ENCODE peak calls at places on chromosomes 11 and 22, in five cellular contexts. P, H, C, M and J are unnamed samples.

GRCh38 chr11:36509265-36509664 is 807 bp downstream of the TRAF6 start:
- DNase-seq in P (peak), H (no peak), C (no peak), M (peak), J (peak)

GRCh38 chr11:18934195-18934808 is 4.9 kb downstream of the MRGPRX1 start:
- DNase-seq in P (no peak), H (no peak), C (no peak), M (no peak), J (no peak)

GRCh38 chr22:41551882-41552582 is 7.8 kb upstream of the POLR3H start:
- DNase-seq in P (no peak), H (no peak), C (no peak), M (no peak), J (no peak)

GRCh38 chr11:43894546-43894945 is 13.9 kb downstream of the ALKBH3 start:
- DNase-seq in P (no peak), H (no peak), C (no peak), M (no peak), J (no peak)

GRCh38 chr11:36195496-36196346 is 93.5 kb downstream of the COMMD9 start:
- DNase-seq in P (no peak), H (no peak), C (no peak), M (no peak), J (no peak)

GRCh38 chr22:44685384-44686056 is 16.5 kb upstream of the PRR5 start:
- DNase-seq in P (peak), H (peak), C (peak), M (no peak), J (no peak)

GRCh38 chr11:12188548-12189317 is 78.3 kb downstream of the MICAL2 start:
- DNase-seq in P (no peak), H (no peak), C (no peak), M (no peak), J (no peak)

GRCh38 chr22:32951807-32952153 is 106.4 kb downstream of the SYN3 start:
- DNase-seq in P (no peak), H (no peak), C (no peak), M (no peak), J (no peak)

GRCh38 chr11:19122966-19123615 is 6.1 kb downstream of the ZDHHC13 start:
- DNase-seq in P (no peak), H (no peak), C (no peak), M (no peak), J (no peak)

GRCh38 chr22:28297504-28297903 is 378.4 kb upstream of the PITPNB start:
- DNase-seq in P (peak), H (no peak), C (no peak), M (no peak), J (no peak)

GRCh38 chr11:129410561-129410960 is 34.9 kb downstream of the BARX2 start:
- DNase-seq in P (no peak), H (no peak), C (no peak), M (no peak), J (no peak)

GRCh38 chr22:37416806-37417205 is 10.5 kb downstream of the ELFN2 start:
- DNase-seq in P (no peak), H (no peak), C (no peak), M (no peak), J (no peak)

GRCh38 chr11:34464591-34465036 is 25.9 kb downstream of the CAT start:
- DNase-seq in P (no peak), H (no peak), C (no peak), M (no peak), J (no peak)

GRCh38 chr11:57566564-57567209 is 785 bp downstream of the UBE2L6 start:
- DNase-seq in P (no peak), H (no peak), C (no peak), M (no peak), J (no peak)

GRCh38 chr11:76610871-76611475 is 59.6 kb downstream of the LRRC32 start:
- DNase-seq in P (peak), H (no peak), C (peak), M (peak), J (no peak)

GRCh38 chr22:22702159-22702873 is 57.9 kb downstream of the GGTLC2 start:
- DNase-seq in P (no peak), H (peak), C (no peak), M (no peak), J (no peak)

GRCh38 chr22:42439821-42440674 is 7.8 kb upstream of the NFAM1 start:
- DNase-seq in P (peak), H (no peak), C (no peak), M (peak), J (no peak)

GRCh38 chr11:27174672-27175210 is 134.1 kb downstream of the BBOX1 start:
- DNase-seq in P (no peak), H (no peak), C (no peak), M (no peak), J (no peak)

GRCh38 chr22:24405631-24406321 is 21.6 kb upstream of the ADORA2A start:
- DNase-seq in P (no peak), H (no peak), C (no peak), M (no peak), J (no peak)

GRCh38 chr22:24379536-24379935 is 47.9 kb upstream of the ADORA2A start:
- DNase-seq in P (no peak), H (no peak), C (no peak), M (no peak), J (no peak)

GRCh38 chr11:45265963-45266692 is 20.0 kb downstream of the SYT13 start:
- DNase-seq in P (no peak), H (no peak), C (no peak), M (no peak), J (no peak)

GRCh38 chr11:30753994-30754393 is 167.8 kb upstream of the MPPED2 start:
- DNase-seq in P (no peak), H (no peak), C (no peak), M (no peak), J (no peak)

GRCh38 chr22:44839721-44840120 is 87.3 kb downstream of the ARHGAP8 start:
- DNase-seq in P (no peak), H (no peak), C (no peak), M (no peak), J (no peak)

GRCh38 chr11:75637998-75638397 is 30.8 kb downstream of the MAP6 start:
- DNase-seq in P (no peak), H (no peak), C (no peak), M (no peak), J (no peak)

GRCh38 chr11:32935462-32936029 is 42.9 kb downstream of the QSER1 start:
- DNase-seq in P (no peak), H (no peak), C (no peak), M (no peak), J (no peak)

GRCh38 chr22:36252754-36253522 is at the start of gene APOL1:
- DNase-seq in P (peak), H (peak), C (no peak), M (peak), J (no peak)

GRCh38 chr22:17154971-17155370 is 4.1 kb downstream of the HDHD5 start:
- DNase-seq in P (no peak), H (no peak), C (no peak), M (no peak), J (no peak)

GRCh38 chr11:128544625-128545024 is 42.7 kb downstream of the ETS1 start:
- DNase-seq in P (peak), H (no peak), C (no peak), M (no peak), J (no peak)

GRCh38 chr22:24810043-24810749 is 4.2 kb downstream of the SGSM1 start:
- DNase-seq in P (no peak), H (no peak), C (no peak), M (no peak), J (peak)

GRCh38 chr11:45648931-45649330 is 16.5 kb downstream of the CHST1 start:
- DNase-seq in P (no peak), H (no peak), C (peak), M (no peak), J (no peak)

GRCh38 chr11:73652046-73652730 is 5.8 kb downstream of the PLEKHB1 start:
- DNase-seq in P (no peak), H (no peak), C (peak), M (no peak), J (peak)

GRCh38 chr11:34052608-34053160 is 1.2 kb downstream of the CAPRIN1 start:
- DNase-seq in P (peak), H (no peak), C (peak), M (no peak), J (peak)

GRCh38 chr11:120137187-120137610 is 714 bp downstream of the TRIM29 start:
- DNase-seq in P (no peak), H (peak), C (peak), M (no peak), J (no peak)

GRCh38 chr11:114285599-114285998 is 10.6 kb upstream of the NNMT start:
- DNase-seq in P (peak), H (no peak), C (peak), M (peak), J (no peak)

GRCh38 chr22:22882033-22882717 is 5.4 kb upstream of the IGLL5 start:
- DNase-seq in P (no peak), H (peak), C (no peak), M (peak), J (no peak)

GRCh38 chr11:1938343-1939005 is 8.7 kb upstream of the MRPL23 start:
- DNase-seq in P (no peak), H (no peak), C (peak), M (no peak), J (no peak)

GRCh38 chr11:68353669-68354068 is 41.3 kb downstream of the LRP5 start:
- DNase-seq in P (no peak), H (no peak), C (no peak), M (no peak), J (no peak)

GRCh38 chr22:24510694-24511625 is 15.8 kb downstream of the UPB1 start:
- DNase-seq in P (peak), H (no peak), C (no peak), M (no peak), J (no peak)

GRCh38 chr22:46079861-46080821 is 70.2 kb upstream of the PPARA start:
- DNase-seq in P (no peak), H (no peak), C (no peak), M (no peak), J (no peak)
- H2BK12ac ChIP-seq in P (no peak), H (no peak), C (no peak), M (no peak), J (no peak)

GRCh38 chr22:45970709-45971388 is 6.1 kb downstream of the WNT7B start:
- DNase-seq in P (peak), H (peak), C (peak), M (no peak), J (no peak)
- H2AFZ ChIP-seq in P (no peak), H (no peak), C (no peak), M (no peak), J (peak)

GRCh38 chr11:61186504-61186903 is 16.8 kb upstream of the PGA3 start:
- DNase-seq in P (no peak), H (no peak), C (no peak), M (no peak), J (no peak)
- H3K18ac ChIP-seq in P (no peak), H (no peak), C (no peak), M (no peak), J (no peak)

GRCh38 chr11:95045791-95046190 is 3.4 kb upstream of the KDM4F start:
- DNase-seq in P (no peak), H (no peak), C (no peak), M (no peak), J (no peak)

GRCh38 chr11:95044010-95044409 is 5.2 kb upstream of the KDM4F start:
- DNase-seq in P (peak), H (no peak), C (no peak), M (no peak), J (no peak)

GRCh38 chr11:95042239-95042638 is 7.0 kb upstream of the KDM4F start:
- DNase-seq in P (no peak), H (no peak), C (no peak), M (no peak), J (no peak)

GRCh38 chr11:95042906-95043305 is 6.3 kb upstream of the KDM4F start:
- DNase-seq in P (no peak), H (no peak), C (no peak), M (no peak), J (no peak)
- H2BK12ac ChIP-seq in P (no peak), H (no peak), C (no peak), M (no peak), J (no peak)

DNA sequence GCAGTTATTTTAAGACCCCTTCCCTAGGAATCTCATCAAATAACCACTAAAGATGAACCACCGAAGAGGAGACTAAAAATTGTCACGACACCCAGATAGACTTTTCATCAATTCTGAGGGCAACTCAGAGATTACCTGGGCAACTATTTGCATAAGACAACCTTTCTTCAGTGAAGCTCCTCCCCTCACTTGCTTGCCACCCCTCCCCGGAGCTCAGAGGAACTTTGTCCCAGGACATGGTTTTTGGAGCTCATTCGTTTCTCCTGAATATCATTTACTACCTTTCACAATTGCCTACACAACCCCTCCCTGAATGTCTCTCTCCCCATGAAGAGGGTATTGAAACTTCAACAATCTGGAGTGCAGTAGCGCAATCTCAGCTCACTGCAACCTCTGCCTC is 3.9 kb downstream of the AGBL2 start:
- DNase-seq in P (no peak), H (no peak), C (peak), M (no peak), J (no peak)
- H2AFZ ChIP-seq in P (no peak), H (no peak), C (peak), M (no peak), J (no peak)

DNA sequence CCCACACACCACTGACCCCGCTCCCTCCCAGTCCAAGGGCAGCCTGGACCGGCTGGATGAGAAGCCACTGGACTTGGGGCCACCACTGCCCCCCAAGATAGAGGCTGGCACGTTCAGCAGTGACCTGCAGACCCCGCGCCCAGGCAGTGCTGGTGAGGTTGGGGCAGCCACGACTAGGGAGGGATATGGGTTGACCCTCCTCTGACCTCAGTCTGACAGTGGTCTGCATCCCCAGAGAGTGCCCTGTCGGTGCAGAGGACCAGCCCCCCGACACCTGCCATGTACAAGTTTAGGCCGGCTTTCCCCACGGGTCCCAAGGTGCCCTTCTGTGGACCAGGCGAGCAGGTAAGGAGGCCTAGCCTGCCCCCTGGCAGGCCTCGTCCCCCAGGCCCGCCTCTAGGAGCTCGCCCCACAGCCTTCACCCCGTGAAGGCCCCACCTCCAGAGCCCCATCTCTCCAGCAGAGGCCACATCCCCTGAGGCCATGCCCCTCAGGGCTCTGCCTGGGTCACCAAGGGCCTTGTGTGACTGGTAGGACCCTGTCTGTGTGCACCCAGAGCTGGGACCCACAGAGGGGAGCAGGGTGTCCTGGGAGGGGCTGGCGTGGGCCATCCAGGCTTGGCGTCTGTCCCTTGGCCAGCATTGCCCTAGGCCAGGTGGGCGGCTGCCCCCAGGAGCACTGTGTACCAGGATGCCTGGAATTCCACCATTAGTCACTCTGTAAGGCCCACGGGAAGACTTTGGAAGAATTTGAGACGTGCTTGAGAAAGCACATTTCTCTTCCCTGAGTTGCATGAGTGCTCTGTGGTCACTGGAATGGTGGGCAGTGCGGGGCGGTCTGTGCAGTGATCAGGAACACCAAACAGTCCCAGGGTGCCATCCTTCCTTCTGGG is 9.4 kb downstream of the CCDC188 start:
- DNase-seq in P (peak), H (no peak), C (no peak), M (peak), J (no peak)
- H3K18ac ChIP-seq in P (peak), H (no peak), C (no peak), M (peak), J (no peak)

DNA sequence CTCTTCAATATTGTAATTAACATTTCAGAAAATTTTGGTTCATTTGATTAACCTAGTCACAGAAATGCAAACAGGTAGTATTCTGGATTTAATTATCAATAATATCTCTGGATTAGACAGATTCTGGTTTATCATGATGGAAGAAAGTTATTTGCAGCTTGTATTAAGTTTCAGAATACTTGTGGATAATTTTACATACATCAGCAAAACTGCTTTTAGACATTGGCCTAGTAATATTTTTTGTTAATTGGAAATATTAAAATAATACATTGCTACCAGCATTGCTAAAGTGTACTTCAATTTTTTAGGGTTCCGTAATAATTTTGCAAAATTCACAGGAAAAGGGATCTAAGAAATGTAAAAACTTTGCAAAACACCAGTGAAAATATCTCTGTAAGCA is 3.8 kb upstream of the OR5D14 start:
- DNase-seq in P (no peak), H (no peak), C (no peak), M (no peak), J (no peak)
- H2BK12ac ChIP-seq in P (no peak), H (no peak), C (no peak), M (no peak), J (no peak)

DNA sequence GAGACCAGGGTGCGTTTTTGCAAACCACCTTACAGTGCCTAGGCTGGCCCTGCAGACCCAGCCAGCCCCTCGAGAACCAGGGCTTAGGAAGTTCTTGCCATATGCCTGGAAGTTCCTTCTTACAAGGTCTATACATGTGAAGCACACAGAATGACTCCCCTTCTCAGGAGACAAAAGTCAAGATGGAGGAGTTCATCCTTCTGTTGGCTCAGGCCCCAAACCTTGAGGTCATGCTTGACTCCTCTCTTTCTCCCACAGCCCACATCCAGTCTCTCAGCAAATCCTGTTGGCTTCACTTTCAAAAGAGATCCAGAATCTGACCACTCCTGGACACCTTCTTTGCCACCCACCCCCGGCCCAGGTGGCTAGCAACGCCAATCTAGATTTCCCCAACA is 1.7 kb upstream of the CD248 start:
- DNase-seq in P (no peak), H (no peak), C (no peak), M (no peak), J (no peak)
- H2AFZ ChIP-seq in P (peak), H (no peak), C (peak), M (no peak), J (peak)

GRCh38 chr11:818396-819128 is at the start of gene PNPLA2:
- DNase-seq in P (no peak), H (no peak), C (peak), M (no peak), J (no peak)
- H3K18ac ChIP-seq in P (peak), H (no peak), C (peak), M (peak), J (peak)

DNA sequence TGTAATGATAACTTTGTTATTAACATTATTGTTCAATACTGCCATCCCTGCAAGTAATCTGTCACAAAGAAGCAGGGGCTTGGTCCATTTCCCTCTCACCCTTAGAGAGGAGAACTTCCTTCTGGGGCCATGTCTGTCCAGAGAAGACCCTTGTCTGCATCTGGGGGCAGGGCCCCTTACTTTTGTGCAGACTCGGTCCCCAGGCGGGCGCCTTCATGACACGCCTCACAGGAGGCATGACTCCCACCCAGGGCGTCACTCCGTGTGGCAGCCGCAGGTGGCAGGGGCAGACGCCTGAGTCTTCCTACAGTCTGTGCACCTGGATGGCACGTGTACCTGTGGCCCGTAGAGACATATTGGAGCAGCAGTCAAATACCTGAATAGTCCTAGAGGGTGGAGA is 21.8 kb upstream of the B3GAT1 start:
- DNase-seq in P (no peak), H (no peak), C (no peak), M (no peak), J (no peak)
- H2BK12ac ChIP-seq in P (no peak), H (no peak), C (no peak), M (no peak), J (no peak)